ENCODE peak calls at places on chromosome 16, in five cellular contexts. L is bronchial epithelial cell, T is heart left ventricle, Q is colonic mucosa, V is ascending aorta. X is an unnamed sample. For H3K27me3, the result is how much of the 10 kb centered on the place peaks cover.

GRCh38 chr16:4556112-4556511 is at the start of gene C16orf96:
- DNase-seq in L (no peak), T (no peak), Q (no peak), V (no peak), X (no peak)

GRCh38 chr16:88968589-88969280 is 8.3 kb downstream of the CBFA2T3 start:
- DNase-seq in L (no peak), T (peak), Q (no peak), V (no peak), X (no peak)

GRCh38 chr16:89350701-89351380 is 133.3 kb downstream of the ZNF778 start:
- DNase-seq in L (peak), T (no peak), Q (no peak), V (no peak), X (no peak)

GRCh38 chr16:67919618-67920210 is 11.9 kb downstream of the CTRL start:
- DNase-seq in L (no peak), T (no peak), Q (no peak), V (no peak), X (no peak)

GRCh38 chr16:9049241-9049640 is 42.2 kb upstream of the HAPSTR1 start:
- DNase-seq in L (peak), T (no peak), Q (no peak), V (no peak), X (no peak)

GRCh38 chr16:17633146-17633966 is 162.6 kb upstream of the XYLT1 start:
- DNase-seq in L (peak), T (no peak), Q (no peak), V (no peak), X (no peak)

GRCh38 chr16:50692999-50693781 is at the start of gene NOD2:
- DNase-seq in L (no peak), T (peak), Q (no peak), V (no peak), X (no peak)

GRCh38 chr16:4656695-4657686 is 32.4 kb downstream of the MGRN1 start:
- DNase-seq in L (no peak), T (no peak), Q (no peak), V (no peak), X (no peak)

GRCh38 chr16:72739577-72739976 is 308.4 kb downstream of the ZFHX3 start:
- DNase-seq in L (peak), T (no peak), Q (no peak), V (no peak), X (no peak)

GRCh38 chr16:89105599-89106151 is 12.0 kb downstream of the ACSF3 start:
- DNase-seq in L (no peak), T (peak), Q (no peak), V (no peak), X (no peak)

GRCh38 chr16:77662241-77662640 is 60.1 kb upstream of the NUDT7 start:
- DNase-seq in L (no peak), T (no peak), Q (no peak), V (no peak), X (no peak)

GRCh38 chr16:77660311-77660710 is 62.0 kb upstream of the NUDT7 start:
- DNase-seq in L (peak), T (no peak), Q (no peak), V (no peak), X (no peak)

GRCh38 chr16:77652399-77652798 is 69.9 kb upstream of the NUDT7 start:
- DNase-seq in L (no peak), T (no peak), Q (no peak), V (no peak), X (no peak)

DNA sequence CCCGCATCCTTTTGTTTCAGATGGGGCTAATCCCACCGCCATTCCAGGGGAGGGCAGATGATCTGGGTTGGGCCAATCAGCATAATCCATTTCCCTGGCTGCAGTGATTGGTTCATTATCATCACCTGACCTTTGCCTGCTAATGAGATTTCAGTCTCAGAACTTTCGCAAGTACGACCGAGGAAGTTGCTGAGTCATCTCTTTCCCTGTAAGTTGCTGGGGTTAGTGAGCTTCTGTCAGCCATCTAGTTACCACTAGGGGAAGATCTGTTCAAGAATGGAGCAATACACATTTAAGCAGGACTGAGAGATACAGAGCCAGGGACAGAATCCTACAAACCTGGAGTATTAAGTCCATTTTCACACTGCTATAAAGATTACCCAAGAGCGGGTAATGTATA is 65.3 kb upstream of the NUDT7 start:
- DNase-seq in L (no peak), T (no peak), Q (no peak), V (no peak), X (no peak)
- TF ChIP-seq CTCF in L (no peak), T (no peak), Q (no peak), V (no peak), X (no peak)

GRCh38 chr16:86924537-86924936 is 346.2 kb downstream of the FOXL1 start:
- DNase-seq in L (peak), T (no peak), Q (no peak), V (no peak), X (no peak)
- H3K27me3 ChIP-seq in L (under half), T (under half), Q (under half), V (under half), X (under half)

DNA sequence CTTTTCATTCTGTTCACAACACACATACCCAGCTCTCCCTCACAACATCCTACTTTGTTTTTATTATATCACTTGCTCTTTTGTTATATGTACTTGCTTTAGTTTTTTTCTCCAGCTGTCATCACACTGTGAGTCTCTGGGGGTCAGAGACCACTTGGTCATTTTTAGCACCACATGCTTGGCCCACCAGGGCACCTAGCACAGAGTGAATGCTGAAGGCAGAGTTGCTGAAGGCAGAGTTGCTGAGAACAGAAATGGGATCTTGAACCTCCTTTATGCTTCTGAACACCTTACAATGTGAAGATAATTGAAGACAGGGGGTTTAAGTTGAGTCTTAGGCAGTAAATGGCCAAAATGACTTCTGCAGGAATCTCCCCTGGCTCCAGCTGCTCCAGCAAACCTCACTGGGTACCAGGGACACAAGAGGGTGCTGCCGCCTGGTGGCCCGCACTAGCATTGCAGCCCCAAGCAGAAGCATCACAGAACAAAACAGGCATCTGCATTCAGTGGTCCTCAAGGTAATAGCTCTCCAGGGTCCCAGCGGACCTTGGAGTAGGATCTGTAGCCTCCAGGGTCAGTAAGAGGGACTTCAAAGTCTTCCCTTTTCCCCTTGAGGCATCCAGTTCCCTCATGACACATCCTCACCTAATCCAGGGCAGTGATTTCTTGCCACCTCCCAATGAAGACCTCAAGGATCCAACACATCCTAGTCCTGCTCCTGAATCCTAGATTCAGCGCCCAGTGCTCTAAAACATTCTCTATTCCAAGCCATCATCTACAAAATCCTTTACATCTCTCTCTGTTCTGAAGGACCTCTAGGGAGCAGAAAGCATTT is 1972.6 kb downstream of the TP53TG3F start:
- DNase-seq in L (no peak), T (no peak), Q (no peak), V (no peak), X (no peak)
- TF ChIP-seq CTCF in L (peak), T (peak), Q (no peak), V (peak), X (peak)

DNA sequence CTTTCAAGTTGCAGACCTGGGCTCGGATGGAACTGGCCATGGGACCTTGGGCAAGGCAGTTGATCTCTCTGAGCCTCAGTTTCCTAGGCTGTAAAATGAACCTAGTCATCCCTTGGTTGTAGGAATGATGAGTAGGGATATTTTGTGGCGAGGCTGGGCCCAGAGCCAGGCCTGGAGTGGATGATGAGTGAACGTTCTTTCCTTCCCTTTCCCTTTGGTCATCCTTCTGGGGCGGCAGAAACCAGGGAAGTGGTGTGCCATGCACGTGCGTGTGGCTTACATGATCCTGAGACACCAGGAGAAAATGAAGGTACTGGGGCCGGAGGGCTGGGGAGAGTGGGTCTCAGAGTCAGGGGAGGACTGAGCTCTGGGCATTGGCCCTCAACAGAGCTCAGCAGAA is 8.4 kb downstream of the FBRS start:
- DNase-seq in L (no peak), T (no peak), Q (no peak), V (no peak), X (no peak)
- H3K27me3 ChIP-seq in L (under half), T (under half), Q (under half), V (under half), X (under half)

GRCh38 chr16:6018848-6019489 is 921.4 kb upstream of the EEF2KMT start:
- DNase-seq in L (no peak), T (no peak), Q (no peak), V (no peak), X (no peak)

GRCh38 chr16:6019490-6019991 is 921.9 kb upstream of the EEF2KMT start:
- DNase-seq in L (no peak), T (peak), Q (no peak), V (no peak), X (no peak)

GRCh38 chr16:6012716-6013115 is 915.1 kb upstream of the EEF2KMT start:
- DNase-seq in L (no peak), T (no peak), Q (no peak), V (no peak), X (no peak)

GRCh38 chr16:6020162-6020980 is 922.8 kb upstream of the EEF2KMT start:
- DNase-seq in L (no peak), T (no peak), Q (no peak), V (no peak), X (no peak)

DNA sequence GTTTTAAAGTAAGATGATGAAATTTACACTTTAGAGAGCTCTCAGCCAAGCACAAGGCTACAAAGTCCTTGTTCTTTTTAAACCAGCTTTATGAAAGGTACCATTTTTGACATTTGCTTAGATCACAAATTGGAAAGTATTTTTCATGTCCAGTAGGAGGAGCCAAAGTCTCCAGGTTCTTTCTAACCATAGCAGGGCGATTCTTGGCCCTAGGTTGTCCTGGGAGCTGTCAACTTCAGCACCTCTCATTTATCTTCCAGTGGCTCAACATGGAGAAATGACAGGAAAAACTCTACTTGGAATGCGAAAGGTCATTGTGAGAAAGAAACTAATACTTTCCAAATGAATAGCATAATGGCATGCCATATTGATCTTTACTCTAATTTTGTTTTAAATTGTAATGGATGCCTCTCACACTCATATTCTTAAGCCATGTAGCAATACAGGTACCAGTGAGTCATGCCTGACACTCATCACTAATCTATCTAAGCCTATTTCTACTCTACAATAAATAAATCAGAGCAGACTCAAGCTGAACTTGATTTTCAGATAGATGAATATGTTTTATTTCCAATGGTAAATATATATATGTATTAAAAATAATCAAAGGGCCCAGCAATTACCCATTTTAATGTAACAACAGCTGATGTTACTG is 919.1 kb upstream of the EEF2KMT start:
- DNase-seq in L (peak), T (no peak), Q (no peak), V (no peak), X (no peak)
- TF ChIP-seq CTCF in L (peak), T (no peak), Q (no peak), V (no peak), X (peak)

DNA sequence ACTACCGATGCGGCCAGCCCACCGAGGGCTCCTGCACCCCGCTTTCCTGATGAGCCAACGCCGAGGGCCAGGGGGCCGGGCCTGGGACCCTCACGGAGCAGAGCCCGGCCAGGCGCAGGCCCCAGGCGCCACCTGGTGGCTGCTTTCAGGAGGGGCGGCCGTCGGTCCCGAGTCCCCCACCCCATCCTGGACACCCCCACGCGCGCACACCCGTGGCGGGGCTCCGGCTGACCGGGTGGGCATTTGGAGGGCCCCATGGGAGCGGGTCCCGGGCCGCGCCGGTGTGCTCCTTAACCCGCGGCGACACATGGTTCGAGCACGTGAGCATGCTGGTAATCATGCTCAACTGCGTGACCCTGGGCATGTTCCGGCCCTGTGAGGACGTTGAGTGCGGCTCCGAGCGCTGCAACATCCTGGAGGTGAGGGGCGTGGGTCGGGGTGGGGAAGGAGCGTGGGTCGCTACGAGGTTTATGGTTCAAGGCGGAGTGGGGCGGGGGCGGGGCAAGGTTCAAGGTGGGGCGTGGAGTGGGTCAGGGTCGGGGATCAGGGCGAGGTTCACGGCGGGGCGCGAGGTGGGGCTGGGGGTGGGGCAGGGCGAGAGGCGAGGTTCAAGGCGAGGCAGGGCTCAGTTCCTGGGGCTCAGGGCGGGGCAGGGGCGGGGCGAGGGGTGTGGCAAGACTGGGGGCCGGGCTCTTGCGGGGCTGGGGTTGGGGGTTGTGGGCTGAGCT is 30.2 kb downstream of the TPSG1 start:
- DNase-seq in L (no peak), T (no peak), Q (peak), V (no peak), X (no peak)
- H3K27me3 ChIP-seq in L (under half), T (under half), Q (under half), V (under half), X (under half)

DNA sequence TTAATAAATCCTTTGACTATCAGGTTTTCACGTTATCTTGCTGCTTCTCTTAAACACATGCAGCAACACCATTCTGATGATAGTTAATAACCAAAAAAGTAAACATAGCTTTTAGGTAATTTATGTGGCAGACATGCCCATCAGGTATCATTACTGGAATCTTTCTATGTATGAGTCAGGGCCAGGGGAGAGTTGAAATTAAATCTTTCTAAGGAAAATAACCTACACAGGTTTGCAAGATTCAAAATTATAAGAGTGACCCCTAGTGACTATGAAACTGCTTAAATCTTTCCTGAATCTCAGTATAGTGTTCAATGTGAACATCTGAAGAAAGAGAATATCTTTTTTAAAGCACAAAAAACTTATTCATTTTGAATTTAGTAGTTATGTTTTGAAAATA is 666.6 kb downstream of the CDH11 start:
- DNase-seq in L (peak), T (no peak), Q (no peak), V (no peak), X (no peak)
- TF ChIP-seq CTCF in L (no peak), T (no peak), Q (no peak), V (no peak), X (no peak)

DNA sequence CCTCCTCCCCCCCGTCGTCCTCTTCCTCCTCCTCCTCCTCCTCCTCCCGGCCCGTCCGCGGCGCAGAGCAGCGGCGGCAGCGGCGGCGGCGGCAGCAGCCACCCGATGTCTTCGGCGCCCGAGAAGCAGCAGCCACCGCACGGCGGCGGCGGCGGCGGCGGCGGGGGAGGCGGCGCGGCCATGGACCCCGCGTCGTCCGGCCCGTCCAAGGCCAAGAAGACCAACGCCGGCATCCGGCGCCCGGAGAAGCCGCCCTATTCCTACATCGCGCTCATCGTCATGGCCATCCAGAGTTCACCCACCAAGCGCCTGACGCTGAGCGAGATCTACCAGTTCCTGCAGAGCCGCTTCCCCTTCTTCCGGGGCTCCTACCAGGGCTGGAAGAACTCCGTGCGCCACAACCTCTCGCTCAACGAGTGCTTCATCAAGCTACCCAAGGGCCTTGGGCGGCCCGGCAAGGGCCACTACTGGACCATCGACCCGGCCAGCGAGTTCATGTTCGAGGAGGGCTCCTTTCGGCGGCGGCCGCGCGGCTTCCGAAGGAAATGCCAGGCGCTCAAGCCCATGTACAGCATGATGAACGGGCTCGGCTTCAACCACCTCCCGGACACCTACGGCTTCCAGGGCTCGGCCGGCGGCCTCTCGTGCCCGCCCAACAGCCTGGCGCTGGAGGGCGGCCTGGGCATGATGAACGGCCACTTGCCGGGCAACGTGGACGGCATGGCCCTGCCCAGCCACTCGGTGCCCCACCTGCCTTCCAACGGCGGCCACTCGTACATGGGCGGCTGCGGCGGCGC is at the start of gene FOXF1:
- DNase-seq in L (no peak), T (peak), Q (no peak), V (no peak), X (no peak)
- H3K27me3 ChIP-seq in L (half or more), T (half or more), Q (half or more), V (under half), X (under half)

X was measured in esophagus squamous epithelium.